ENCODE peak calls at places on chromosome 20, in eight cellular contexts. M, H, N, R, K, F, G and Y are unnamed samples.

GRCh38 chr20:47610247-47610944 is 108.7 kb downstream of the NCOA3 start:
- DNase-seq in M (peak), H (no peak), N (no peak), R (no peak), K (no peak), F (peak), G (no peak), Y (no peak)

GRCh38 chr20:53666144-53666543 is 72.5 kb upstream of the ZNF217 start:
- DNase-seq in M (no peak), H (no peak), N (no peak), R (no peak), K (no peak), F (no peak), G (no peak), Y (no peak)

GRCh38 chr20:37511605-37512275 is 9.3 kb upstream of the NNAT start:
- DNase-seq in M (peak), H (no peak), N (no peak), R (no peak), K (no peak), F (peak), G (no peak), Y (no peak)

GRCh38 chr20:45358282-45359068 is 4.5 kb upstream of the SYS1 start:
- DNase-seq in M (no peak), H (no peak), N (peak), R (peak), K (peak), F (peak), G (peak), Y (peak)

GRCh38 chr20:10636326-10636818 is 37.4 kb downstream of the JAG1 start:
- DNase-seq in M (no peak), H (no peak), N (no peak), R (no peak), K (no peak), F (peak), G (no peak), Y (no peak)

GRCh38 chr20:19889011-19889953 is 127.9 kb upstream of the NAA20 start:
- DNase-seq in M (no peak), H (peak), N (no peak), R (no peak), K (no peak), F (peak), G (peak), Y (peak)

GRCh38 chr20:31712112-31712553 is 10.5 kb downstream of the BCL2L1 start:
- DNase-seq in M (no peak), H (peak), N (no peak), R (no peak), K (peak), F (no peak), G (peak), Y (no peak)

GRCh38 chr20:50317644-50318043 is 127.0 kb downstream of the CEBPB start:
- DNase-seq in M (no peak), H (no peak), N (no peak), R (no peak), K (no peak), F (no peak), G (no peak), Y (no peak)

GRCh38 chr20:20849126-20849525 is 136.7 kb upstream of the RALGAPA2 start:
- DNase-seq in M (no peak), H (no peak), N (no peak), R (peak), K (no peak), F (no peak), G (no peak), Y (no peak)

GRCh38 chr20:39103732-39104131 is 141.6 kb downstream of the DHX35 start:
- DNase-seq in M (no peak), H (no peak), N (no peak), R (no peak), K (no peak), F (no peak), G (no peak), Y (no peak)

GRCh38 chr20:13396036-13396435 is 175.0 kb downstream of the ISM1 start:
- DNase-seq in M (peak), H (no peak), N (no peak), R (no peak), K (no peak), F (no peak), G (no peak), Y (no peak)

GRCh38 chr20:32470025-32470861 is 112.1 kb downstream of the ASXL1 start:
- DNase-seq in M (peak), H (peak), N (peak), R (no peak), K (no peak), F (peak), G (peak), Y (no peak)

GRCh38 chr20:35539756-35540212 is 2.1 kb upstream of the ERGIC3 start:
- DNase-seq in M (no peak), H (peak), N (peak), R (no peak), K (peak), F (no peak), G (no peak), Y (peak)

GRCh38 chr20:10172998-10173655 is 45.5 kb upstream of the SNAP25 start:
- DNase-seq in M (no peak), H (no peak), N (no peak), R (peak), K (no peak), F (no peak), G (no peak), Y (no peak)

GRCh38 chr20:63265891-63266515 is 6.6 kb upstream of the ARFGAP1 start:
- DNase-seq in M (no peak), H (no peak), N (no peak), R (no peak), K (no peak), F (no peak), G (no peak), Y (no peak)

GRCh38 chr20:11581271-11581670 is 336.4 kb upstream of the BTBD3 start:
- DNase-seq in M (no peak), H (peak), N (no peak), R (no peak), K (no peak), F (no peak), G (no peak), Y (no peak)

GRCh38 chr20:57672164-57672563 is 37.7 kb downstream of the PMEPA1 start:
- DNase-seq in M (no peak), H (peak), N (no peak), R (no peak), K (no peak), F (no peak), G (no peak), Y (no peak)

GRCh38 chr20:25252226-25252625 is 4.3 kb downstream of the PYGB start:
- DNase-seq in M (no peak), H (no peak), N (no peak), R (no peak), K (no peak), F (no peak), G (no peak), Y (no peak)

GRCh38 chr20:1927217-1927616 is 32.0 kb downstream of the SIRPA start:
- DNase-seq in M (no peak), H (no peak), N (no peak), R (no peak), K (no peak), F (no peak), G (no peak), Y (no peak)

GRCh38 chr20:235891-236290 is 8.8 kb downstream of the DEFB129 start:
- DNase-seq in M (no peak), H (no peak), N (no peak), R (no peak), K (no peak), F (peak), G (no peak), Y (no peak)

GRCh38 chr20:50673146-50673830 is 18.1 kb downstream of the RIPOR3 start:
- DNase-seq in M (no peak), H (peak), N (no peak), R (no peak), K (no peak), F (no peak), G (no peak), Y (peak)